ENCODE peak calls at places on chromosomes 6 and 20, in six cellular contexts. M is pancreas, P is K562, Y is lung, U is PC-9, Z is heart left ventricle. B is an unnamed sample. For H3K9me3, the result is how much of the 10 kb centered on the place peaks cover.

GRCh38 chr6:11317885-11318771 is 85.7 kb upstream of the NEDD9 start:
- DNase-seq in M (no peak), P (no peak), Y (peak), U (peak), Z (no peak), B (peak)

GRCh38 chr6:123053602-123054225 is 57.7 kb downstream of the CLVS2 start:
- DNase-seq in M (no peak), P (no peak), Y (no peak), U (no peak), Z (no peak), B (no peak)

GRCh38 chr6:156175971-156176421 is 601.2 kb upstream of the ARID1B start:
- DNase-seq in M (peak), P (no peak), Y (no peak), U (no peak), Z (peak), B (no peak)

GRCh38 chr6:35139470-35139869 is 1.7 kb downstream of the TCP11 start:
- DNase-seq in M (no peak), P (no peak), Y (no peak), U (no peak), Z (no peak), B (no peak)

GRCh38 chr20:37903317-37904007 is 535 bp downstream of the VSTM2L start:
- DNase-seq in M (no peak), P (peak), Y (no peak), U (no peak), Z (no peak), B (no peak)

GRCh38 chr6:100706491-100706890 is 174.6 kb downstream of the ASCC3 start:
- DNase-seq in M (no peak), P (no peak), Y (no peak), U (no peak), Z (no peak), B (no peak)

GRCh38 chr6:111711476-111711875 is 105.8 kb upstream of the TRAF3IP2 start:
- DNase-seq in M (no peak), P (no peak), Y (no peak), U (no peak), Z (peak), B (no peak)

GRCh38 chr6:108027594-108027993 is 46.9 kb downstream of the OSTM1 start:
- DNase-seq in M (peak), P (no peak), Y (no peak), U (peak), Z (no peak), B (no peak)

GRCh38 chr20:62517168-62517567 is 41.4 kb upstream of the GATA5 start:
- DNase-seq in M (no peak), P (no peak), Y (no peak), U (no peak), Z (no peak), B (no peak)

GRCh38 chr6:51949451-51949850 is 138.0 kb downstream of the PKHD1 start:
- DNase-seq in M (no peak), P (no peak), Y (no peak), U (no peak), Z (no peak), B (no peak)

GRCh38 chr20:54162378-54162777 is 11.4 kb downstream of the CYP24A1 start:
- DNase-seq in M (no peak), P (no peak), Y (no peak), U (peak), Z (no peak), B (no peak)

GRCh38 chr6:140827593-140827992 is 1305.1 kb upstream of the GJE1 start:
- DNase-seq in M (no peak), P (no peak), Y (no peak), U (no peak), Z (no peak), B (no peak)

GRCh38 chr6:140828833-140829232 is 1303.9 kb upstream of the GJE1 start:
- DNase-seq in M (no peak), P (no peak), Y (no peak), U (no peak), Z (no peak), B (no peak)

DNA sequence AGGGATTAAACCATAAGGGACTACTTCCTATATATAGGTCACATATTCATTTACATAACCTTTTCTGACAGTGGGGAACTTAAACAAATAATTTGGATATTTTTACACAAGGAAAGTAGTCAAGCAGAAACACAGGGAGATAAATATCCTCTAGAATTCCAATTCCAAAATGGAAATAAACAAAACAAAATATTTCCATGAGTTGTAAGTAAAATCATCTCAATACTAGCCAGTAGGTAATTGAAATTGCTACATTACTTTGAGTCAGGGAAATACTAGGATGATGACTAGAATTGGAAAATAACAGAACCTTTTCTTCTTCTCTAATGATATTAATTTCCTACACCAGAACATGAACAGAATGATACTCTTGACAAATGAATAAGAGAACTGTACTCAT is 1308.1 kb upstream of the GJE1 start:
- DNase-seq in M (no peak), P (no peak), Y (no peak), U (no peak), Z (no peak), B (no peak)
- H3K9me3 ChIP-seq in M (under half), P (under half), Y (under half), U (under half), Z (under half), B (under half)

GRCh38 chr6:115216835-115217234 is 843.9 kb downstream of the FRK start:
- DNase-seq in M (no peak), P (no peak), Y (no peak), U (no peak), Z (no peak), B (no peak)
- H3K9me3 ChIP-seq in M (under half), P (under half), Y (under half), U (under half), Z (under half), B (under half)

DNA sequence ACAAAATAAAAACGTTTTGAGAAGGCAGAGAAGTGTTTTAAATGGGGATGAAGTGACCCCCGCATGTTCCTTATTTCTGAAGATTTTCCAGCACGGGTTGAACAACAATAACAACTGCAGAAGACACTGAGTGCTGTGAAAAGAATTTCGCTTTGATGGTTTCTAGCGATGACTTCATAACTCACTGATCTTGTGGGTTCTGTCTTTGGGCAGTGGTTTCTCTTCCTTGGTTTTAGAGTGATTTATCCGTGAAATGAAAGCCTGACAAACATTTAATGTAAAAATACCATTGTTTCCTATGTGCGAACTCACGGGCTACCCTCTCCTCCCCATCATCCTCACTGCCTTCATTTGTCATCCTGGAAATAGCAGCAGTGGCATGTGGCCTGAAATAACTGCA is 793.9 kb downstream of the QKI start:
- DNase-seq in M (no peak), P (no peak), Y (no peak), U (no peak), Z (no peak), B (no peak)
- H3K9me3 ChIP-seq in M (under half), P (under half), Y (under half), U (under half), Z (under half), B (under half)

DNA sequence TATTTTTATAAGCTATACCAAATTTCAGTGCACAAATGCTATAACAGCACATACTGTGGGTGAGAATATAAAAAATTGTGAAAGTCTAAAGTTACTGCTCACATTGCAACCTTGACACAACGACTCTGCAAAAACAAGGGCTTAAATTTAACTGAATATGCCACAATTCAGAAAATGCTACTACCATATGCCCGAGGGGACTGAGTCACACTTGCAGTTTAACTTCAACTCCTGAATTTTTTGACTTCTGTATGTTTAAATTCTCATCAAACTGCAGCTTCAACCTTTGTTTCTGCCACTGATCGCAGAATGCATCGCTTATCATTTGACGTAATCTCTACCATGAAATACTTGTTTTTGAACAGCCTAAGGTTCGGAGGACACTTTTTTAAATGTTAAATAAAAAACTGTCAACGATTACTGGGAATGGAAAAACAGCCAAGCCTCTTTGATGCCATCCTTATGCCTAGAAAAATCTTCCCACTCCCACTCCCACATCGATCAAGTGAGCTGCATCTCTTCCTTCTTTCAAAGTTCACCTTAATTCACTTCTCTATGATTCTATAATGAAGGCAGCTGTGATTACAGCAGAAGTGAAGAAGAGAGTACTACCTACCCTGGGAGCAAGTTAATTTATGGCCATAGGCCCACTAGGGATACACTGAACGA is 136.5 kb downstream of the ATXN1 start:
- DNase-seq in M (no peak), P (no peak), Y (no peak), U (no peak), Z (no peak), B (no peak)
- H3K9me3 ChIP-seq in M (under half), P (under half), Y (under half), U (under half), Z (under half), B (under half)

GRCh38 chr6:157769776-157770430 is 53.1 kb upstream of the SNX9 start:
- DNase-seq in M (no peak), P (no peak), Y (no peak), U (no peak), Z (no peak), B (no peak)

GRCh38 chr6:157768863-157769551 is 54.0 kb upstream of the SNX9 start:
- DNase-seq in M (no peak), P (no peak), Y (no peak), U (no peak), Z (no peak), B (no peak)

GRCh38 chr6:157767071-157767750 is 55.8 kb upstream of the SNX9 start:
- DNase-seq in M (no peak), P (no peak), Y (no peak), U (no peak), Z (no peak), B (no peak)

GRCh38 chr6:157768304-157768703 is 54.7 kb upstream of the SNX9 start:
- DNase-seq in M (no peak), P (no peak), Y (no peak), U (no peak), Z (no peak), B (no peak)

DNA sequence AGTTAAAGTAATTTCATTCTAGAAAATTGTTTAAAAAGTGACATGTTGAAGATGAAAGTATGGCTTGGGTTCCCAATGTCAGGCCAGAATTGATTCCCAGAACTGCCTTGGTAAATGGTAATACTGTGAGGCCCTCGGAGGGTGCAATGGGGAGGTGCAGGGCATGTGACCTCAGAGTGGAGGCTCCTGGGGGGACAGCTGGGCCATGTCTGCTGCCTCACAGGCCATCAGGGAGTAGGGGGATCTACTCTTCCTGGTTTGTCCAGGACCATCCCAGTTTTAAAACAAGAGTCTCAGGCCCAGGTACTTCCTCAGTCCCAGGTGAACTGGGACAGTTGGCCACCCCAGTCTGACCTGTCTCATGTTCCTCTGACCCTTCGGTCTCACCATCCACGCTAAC is 55.3 kb upstream of the SNX9 start:
- DNase-seq in M (no peak), P (no peak), Y (no peak), U (no peak), Z (no peak), B (no peak)
- H3K9me3 ChIP-seq in M (under half), P (under half), Y (under half), U (under half), Z (under half), B (under half)

DNA sequence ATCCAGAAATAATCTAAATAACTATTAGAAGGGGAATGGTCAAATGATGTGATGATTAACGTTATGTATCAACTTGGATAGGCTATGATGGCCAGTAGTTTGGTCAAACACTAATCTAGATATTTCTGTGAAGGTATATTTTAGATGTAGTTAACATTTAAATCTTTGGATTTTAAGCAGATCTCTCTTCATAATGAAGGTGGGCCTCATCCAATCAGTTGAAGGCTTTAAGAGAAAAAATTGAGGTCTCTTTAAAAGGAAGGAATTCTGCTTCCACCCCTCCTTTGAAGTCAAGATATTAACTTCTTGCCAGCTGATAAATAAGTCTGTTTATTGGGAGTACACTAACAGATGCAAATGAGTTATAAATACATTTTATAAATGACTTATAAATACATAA is 760.0 kb upstream of the SLC35B3 start:
- DNase-seq in M (no peak), P (no peak), Y (no peak), U (no peak), Z (no peak), B (no peak)
- H3K9me3 ChIP-seq in M (under half), P (under half), Y (under half), U (under half), Z (under half), B (under half)

B was measured in T-helper 17 cell.